ENCODE peak calls at places on chromosomes 3 and 15, in six cellular contexts. C, P, A, R, E and T are unnamed samples.

GRCh38 chr3:16865335-16865734 is 19.4 kb upstream of the PLCL2 start:
- DNase-seq in C (no peak), A (no peak), P (no peak), E (no peak), R (no peak), T (no peak)

GRCh38 chr15:100131321-100132224 is 210.2 kb downstream of the ADAMTS17 start:
- DNase-seq in E (no peak), A (no peak), R (peak; percentile 55), C (no peak), P (peak; percentile 23), T (no peak)

GRCh38 chr15:50184863-50185504 is 3.0 kb downstream of the SLC27A2 start:
- DNase-seq in A (no peak), E (no peak), R (no peak), C (no peak), P (no peak), T (no peak)

GRCh38 chr3:24640330-24640877 is 145.8 kb upstream of the THRB start:
- DNase-seq in C (no peak), R (no peak), A (peak; percentile 27), P (peak; percentile 43), E (peak; percentile 47), T (no peak)

GRCh38 chr15:57158589-57158988 is 217.7 kb upstream of the CGNL1 start:
- DNase-seq in A (no peak), P (peak; percentile 79), E (peak; percentile 9), C (no peak), R (no peak), T (no peak)

GRCh38 chr3:90015688-90016356 is 908.4 kb downstream of the EPHA3 start:
- DNase-seq in C (no peak), P (peak; percentile 66), E (no peak), R (no peak), A (no peak), T (no peak)

GRCh38 chr15:79248183-79248582 is 34.3 kb upstream of the ANKRD34C start:
- DNase-seq in A (no peak), C (no peak), R (no peak), P (no peak), E (no peak), T (no peak)

GRCh38 chr3:108462899-108463298 is 47.5 kb downstream of the MYH15 start:
- DNase-seq in C (no peak), A (no peak), P (peak; percentile 19), R (no peak), E (no peak), T (no peak)

GRCh38 chr3:13064964-13065363 is 8.3 kb downstream of the IQSEC1 start:
- DNase-seq in C (no peak), R (no peak), P (no peak), E (no peak), A (no peak), T (no peak)

GRCh38 chr15:52148409-52148808 is 35.8 kb upstream of the BCL2L10 start:
- DNase-seq in A (no peak), P (no peak), R (no peak), C (peak; percentile 33), E (no peak), T (no peak)

GRCh38 chr15:99731336-99732267 is 1.6 kb downstream of the LYSMD4 start:
- DNase-seq in A (no peak), R (no peak), P (peak; percentile 27), E (no peak), C (peak; percentile 69), T (no peak)

GRCh38 chr3:21718943-21719591 is 31.9 kb downstream of the ZNF385D start:
- DNase-seq in A (no peak), E (no peak), P (no peak), C (no peak), R (no peak), T (no peak)

GRCh38 chr3:139745831-139746230 is 68.1 kb upstream of the NMNAT3 start:
- DNase-seq in R (no peak), P (peak; percentile 58), E (no peak), C (no peak), A (no peak), T (no peak)

GRCh38 chr15:101537681-101538080 is 48.2 kb upstream of the PCSK6 start:
- DNase-seq in E (no peak), R (no peak), C (no peak), A (no peak), P (no peak), T (no peak)

GRCh38 chr15:47964229-47964628 is 156.6 kb upstream of the SLC24A5 start:
- DNase-seq in C (no peak), R (no peak), P (no peak), E (no peak), A (no peak), T (no peak)

GRCh38 chr3:128863560-128863959 is 15.9 kb upstream of the ACAD9 start:
- DNase-seq in A (no peak), P (no peak), C (peak; percentile 54), E (no peak), R (no peak), T (no peak)

GRCh38 chr3:47578119-47578630 is 490 bp downstream of the CSPG5 start:
- DNase-seq in A (no peak), P (no peak), C (peak; percentile 77), E (peak; percentile 93), R (peak; percentile 23), T (no peak)

GRCh38 chr15:67065531-67066005 is at the start of gene SMAD3:
- DNase-seq in C (peak; percentile 84), P (peak; percentile 93), R (peak; percentile 91), A (peak; percentile 89), E (peak; percentile 94), T (peak; percentile 54)

GRCh38 chr15:25545889-25546288 is 107.1 kb upstream of the UBE3A start:
- DNase-seq in R (no peak), C (no peak), P (no peak), A (no peak), E (no peak), T (no peak)

GRCh38 chr15:63041982-63042878 is at the start of gene TPM1:
- DNase-seq in C (peak; percentile 88), P (peak; percentile 92), R (no peak), E (peak; percentile 83), A (no peak), T (no peak)

GRCh38 chr15:73954188-73955145 is 28.2 kb downstream of the LOXL1 start:
- DNase-seq in A (no peak), R (no peak), C (no peak), E (no peak), P (no peak), T (no peak)

GRCh38 chr15:41799488-41799805 is 25.2 kb downstream of the MAPKBP1 start:
- DNase-seq in P (no peak), A (no peak), R (no peak), C (no peak), E (no peak), T (no peak)

GRCh38 chr3:40387001-40387894 is at the start of gene ENTPD3:
- DNase-seq in P (peak; percentile 39), C (peak; percentile 77), A (no peak), E (peak; percentile 46), R (no peak), T (no peak)

GRCh38 chr3:78258798-78259197 is 1218.9 kb downstream of the ROBO2 start:
- DNase-seq in P (no peak), E (no peak), C (no peak), A (no peak), R (no peak), T (no peak)
- H3K4me2 ChIP-seq in P (no peak overlapping the region), E (no peak overlapping the region), C (no peak overlapping the region), A (no peak overlapping the region), R (no peak overlapping the region), T (no peak overlapping the region)

GRCh38 chr3:132001036-132001435 is 33.8 kb downstream of the CPNE4 start:
- DNase-seq in A (no peak), C (no peak), E (no peak), R (no peak), P (no peak), T (no peak)
- H3K4me2 ChIP-seq in A (no peak overlapping the region), C (no peak overlapping the region), E (no peak overlapping the region), R (no peak overlapping the region), P (no peak overlapping the region), T (no peak overlapping the region)

GRCh38 chr15:90558182-90558581 is 28.5 kb downstream of the CRTC3 start:
- DNase-seq in R (no peak), P (no peak), A (no peak), C (no peak), E (peak; percentile 28), T (no peak)

GRCh38 chr15:90560229-90560771 is 30.6 kb downstream of the CRTC3 start:
- DNase-seq in P (peak; percentile 57), C (no peak), A (no peak), E (peak; percentile 66), R (no peak), T (no peak)

GRCh38 chr15:90557147-90557546 is 27.4 kb downstream of the CRTC3 start:
- DNase-seq in A (no peak), E (peak; percentile 32), R (no peak), P (no peak), C (no peak), T (no peak)

GRCh38 chr15:90559119-90559518 is 29.4 kb downstream of the CRTC3 start:
- DNase-seq in C (no peak), R (no peak), P (no peak), E (no peak), A (no peak), T (no peak)

GRCh38 chr15:90557651-90558084 is 27.9 kb downstream of the CRTC3 start:
- DNase-seq in C (no peak), P (no peak), R (no peak), A (no peak), E (peak; percentile 58), T (no peak)
- H3K4me2 ChIP-seq in C (no peak overlapping the region), P (no peak overlapping the region), R (no peak overlapping the region), A (no peak overlapping the region), E (peak overlapping the region; percentile 53), T (no peak overlapping the region)

GRCh38 chr3:120492103-120492502 is 41.3 kb upstream of the FSTL1 start:
- DNase-seq in E (no peak), A (no peak), P (no peak), R (no peak), C (no peak), T (no peak)

GRCh38 chr3:120487079-120487693 is 36.4 kb upstream of the FSTL1 start:
- DNase-seq in C (no peak), E (no peak), R (no peak), A (no peak), P (no peak), T (no peak)

GRCh38 chr3:120488296-120488695 is 37.5 kb upstream of the FSTL1 start:
- DNase-seq in C (no peak), P (no peak), A (no peak), E (no peak), R (no peak), T (no peak)

GRCh38 chr3:120489421-120489820 is 38.6 kb upstream of the FSTL1 start:
- DNase-seq in P (no peak), C (no peak), R (no peak), E (no peak), A (no peak), T (no peak)
- H3K4me2 ChIP-seq in P (no peak overlapping the region), C (no peak overlapping the region), R (no peak overlapping the region), E (no peak overlapping the region), A (no peak overlapping the region), T (no peak overlapping the region)

GRCh38 chr15:92891533-92892200 is 8.5 kb upstream of the CHD2 start:
- DNase-seq in A (no peak), R (no peak), C (no peak), E (no peak), P (no peak), T (no peak)
- H3K4me2 ChIP-seq in A (no peak overlapping the region), R (no peak overlapping the region), C (no peak overlapping the region), E (no peak overlapping the region), P (no peak overlapping the region), T (no peak overlapping the region)

DNA sequence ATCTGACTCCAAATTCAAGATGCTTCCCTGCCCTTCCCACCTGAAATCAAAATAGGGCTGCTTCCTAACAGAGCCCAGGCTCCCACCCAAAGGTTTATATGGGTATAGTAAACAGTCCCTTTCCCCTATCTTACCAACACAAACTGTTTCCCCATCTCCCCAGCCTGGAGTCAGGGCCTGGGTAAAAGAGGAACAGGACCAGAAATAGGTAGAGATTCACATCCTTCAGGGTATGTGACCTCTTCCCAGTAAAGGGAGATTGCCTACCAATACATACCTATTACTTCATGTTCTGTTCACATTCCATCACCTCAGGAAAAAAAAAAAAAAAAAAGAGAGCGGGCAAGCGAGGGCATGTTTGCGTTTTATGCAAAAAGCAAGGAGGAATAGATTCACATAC is 9.7 kb upstream of the SHF start:
- DNase-seq in C (no peak), R (no peak), P (no peak), E (no peak), A (no peak), T (no peak)
- H3K4me2 ChIP-seq in C (peak overlapping the region; percentile 96), R (peak overlapping the region; percentile 56), P (peak overlapping the region; percentile 77), E (peak overlapping the region; percentile 63), A (peak overlapping the region; percentile 94), T (peak overlapping the region; percentile 93)